ENCODE peak calls at places on chromosomes 13 and 19, in seven cellular contexts. A is heart right ventricle, M is ascending aorta, Q is GM06990, R is kidney epithelial cell, F is neural crest cell, X is AG04449. N is an unnamed sample.
A peak's percentile ranks its signal among the peaks of the same experiment; 100 is the strongest.

GRCh38 chr13:79492313-79492798 is 11.4 kb downstream of the NDFIP2 start:
- DNase-seq in F (no peak), Q (no peak), R (no peak), X (no peak), M (no peak), A (no peak), N (no peak)

GRCh38 chr13:76969488-76970365 is 21.4 kb downstream of the ACOD1 start:
- DNase-seq in A (no peak), X (no peak), F (no peak), M (no peak), Q (no peak), R (no peak), N (no peak)

GRCh38 chr19:2454962-2455409 is 1.8 kb downstream of the LMNB2 start:
- DNase-seq in A (no peak), M (no peak), X (no peak), F (no peak), Q (no peak), R (no peak), N (no peak)

GRCh38 chr13:50360637-50361036 is 345.4 kb downstream of the KCNRG start:
- DNase-seq in X (no peak), R (no peak), Q (no peak), M (no peak), F (no peak), A (no peak), N (no peak)

GRCh38 chr13:24203726-24204295 is 43.3 kb downstream of the SPATA13 start:
- DNase-seq in M (no peak), A (no peak), R (no peak), X (no peak), F (no peak), Q (no peak), N (no peak)

GRCh38 chr19:24054044-24054935 is 32.7 kb upstream of the ZNF254 start:
- DNase-seq in A (no peak), F (no peak), Q (no peak), X (peak; percentile 57), M (no peak), R (peak; percentile 38), N (no peak)

GRCh38 chr19:2059422-2060201 is 8.6 kb upstream of the MKNK2 start:
- DNase-seq in M (peak; percentile 88), Q (no peak), A (no peak), X (no peak), F (peak; percentile 30), R (no peak), N (no peak)

GRCh38 chr13:24307211-24308067 is 1.9 kb upstream of the C1QTNF9 start:
- DNase-seq in M (no peak), Q (no peak), X (no peak), F (no peak), R (no peak), A (no peak), N (peak; percentile 2)

GRCh38 chr19:33638167-33639033 is 16.6 kb downstream of the CHST8 start:
- DNase-seq in Q (no peak), R (no peak), X (no peak), F (no peak), A (no peak), M (no peak), N (no peak)

GRCh38 chr19:14113762-14114414 is 3.7 kb downstream of the PRKACA start:
- DNase-seq in X (no peak), Q (no peak), A (no peak), R (no peak), F (peak; percentile 19), M (no peak), N (no peak)

GRCh38 chr19:15469513-15470297 is 5.4 kb upstream of the RASAL3 start:
- DNase-seq in X (no peak), A (no peak), M (no peak), F (no peak), Q (peak; percentile 48), R (no peak), N (no peak)

GRCh38 chr13:46559272-46559805 is 6.4 kb downstream of the LRCH1 start:
- DNase-seq in F (no peak), X (no peak), M (no peak), Q (no peak), A (no peak), R (no peak), N (no peak)

GRCh38 chr13:49933511-49933910 is 2.6 kb downstream of the SPRYD7 start:
- DNase-seq in M (no peak), X (no peak), Q (no peak), F (no peak), A (no peak), R (no peak), N (no peak)

GRCh38 chr19:49637865-49638350 is 2.0 kb downstream of the RRAS start:
- DNase-seq in R (no peak), F (no peak), M (peak; percentile 93), A (peak; percentile 92), X (peak; percentile 14), Q (no peak), N (no peak)

GRCh38 chr13:78598382-78598781 is 5.0 kb downstream of the POU4F1 start:
- DNase-seq in R (no peak), F (no peak), X (no peak), A (no peak), Q (no peak), M (no peak), N (no peak)

GRCh38 chr13:41224113-41225110 is 30.0 kb upstream of the KBTBD7 start:
- DNase-seq in R (peak; percentile 28), A (no peak), X (peak; percentile 55), F (no peak), M (no peak), Q (no peak), N (no peak)

GRCh38 chr19:5961969-5962945 is 15.7 kb downstream of the RANBP3 start:
- DNase-seq in Q (no peak), R (no peak), F (no peak), X (no peak), M (no peak), A (no peak), N (no peak)
- TF ChIP-seq CTCF in Q (no peak), R (no peak), F (no peak), X (no peak), M (no peak), A (no peak), N (no peak)

GRCh38 chr13:33637978-33638743 is 179.8 kb upstream of the RFC3 start:
- DNase-seq in A (no peak), M (no peak), Q (no peak), X (no peak), R (no peak), F (no peak), N (no peak)

GRCh38 chr13:33639640-33640080 is 178.3 kb upstream of the RFC3 start:
- DNase-seq in X (no peak), F (no peak), Q (no peak), R (no peak), A (no peak), M (no peak), N (no peak)

GRCh38 chr13:33636955-33637670 is 180.8 kb upstream of the RFC3 start:
- DNase-seq in M (no peak), R (no peak), A (no peak), Q (no peak), X (no peak), F (no peak), N (no peak)

GRCh38 chr13:33640832-33641231 is 177.1 kb upstream of the RFC3 start:
- DNase-seq in X (no peak), A (no peak), R (no peak), M (no peak), F (no peak), Q (no peak), N (no peak)

DNA sequence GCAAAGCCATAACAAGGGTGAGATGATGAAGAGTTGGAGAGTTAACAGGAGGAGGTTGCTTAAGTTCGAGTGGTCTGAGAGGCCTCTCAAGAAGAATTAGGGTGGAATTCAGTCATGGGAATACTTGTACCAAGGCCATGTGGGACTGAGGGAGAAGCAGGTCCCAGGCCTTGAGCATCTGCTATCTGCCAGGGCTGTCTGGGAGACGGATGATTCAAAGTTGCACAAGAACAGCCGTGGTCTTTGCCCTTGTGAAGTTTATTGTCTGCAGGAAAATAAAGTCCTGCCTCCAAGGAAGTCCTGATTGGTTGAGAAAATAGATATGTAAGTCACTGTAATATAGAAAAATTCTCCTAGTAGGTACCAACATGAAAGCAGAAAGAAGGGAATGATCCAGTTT is 178.8 kb upstream of the RFC3 start:
- DNase-seq in X (peak; percentile 26), R (no peak), M (no peak), F (no peak), A (no peak), Q (no peak), N (no peak)
- TF ChIP-seq CTCF in X (no peak), R (no peak), M (no peak), F (no peak), A (no peak), Q (no peak), N (no peak)

GRCh38 chr19:5154129-5154798 is 185.4 kb downstream of the KDM4B start:
- DNase-seq in M (peak; percentile 59), R (no peak), F (peak; percentile 57), X (no peak), Q (no peak), A (no peak), N (no peak)
- TF ChIP-seq CTCF in M (peak; percentile 33), R (peak; percentile 65), F (peak; percentile 59), X (peak; percentile 68), Q (peak; percentile 76), A (peak; percentile 52), N (peak; percentile 66)

GRCh38 chr13:113789167-113789566 is 30.1 kb downstream of the TMEM255B start:
- DNase-seq in X (no peak), F (no peak), R (no peak), Q (no peak), M (no peak), A (no peak), N (no peak)

GRCh38 chr13:113786262-113786841 is 27.3 kb downstream of the TMEM255B start:
- DNase-seq in X (no peak), M (no peak), R (no peak), F (no peak), Q (no peak), A (no peak), N (no peak)

GRCh38 chr13:113788413-113789135 is 29.5 kb downstream of the TMEM255B start:
- DNase-seq in M (no peak), A (no peak), R (no peak), F (no peak), X (no peak), Q (no peak), N (no peak)

GRCh38 chr13:113785051-113786010 is 26.3 kb downstream of the TMEM255B start:
- DNase-seq in Q (no peak), M (no peak), X (peak; percentile 26), R (peak; percentile 98), A (no peak), F (no peak), N (peak; percentile 66)

DNA sequence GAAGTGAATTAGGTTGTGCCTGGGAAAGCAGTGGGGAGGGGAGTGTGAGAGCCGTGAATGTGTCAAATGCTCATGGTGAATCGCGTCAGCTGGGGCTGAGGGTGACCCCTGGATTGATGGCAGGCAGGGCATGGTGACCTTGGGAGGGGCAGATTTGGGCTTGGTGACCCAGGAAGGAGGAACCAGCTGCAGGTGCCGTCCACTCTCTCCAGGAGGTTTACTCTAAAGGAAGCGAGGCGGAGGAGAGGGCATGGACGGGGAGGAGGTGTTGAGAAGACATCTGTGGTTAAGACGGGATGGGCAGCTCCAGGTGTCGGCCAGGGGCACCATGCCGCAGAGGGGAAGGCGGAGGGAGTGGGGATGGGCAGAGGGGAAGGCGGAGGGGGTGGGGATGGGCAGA is 28.7 kb downstream of the TMEM255B start:
- DNase-seq in R (no peak), F (no peak), M (no peak), X (no peak), A (no peak), Q (no peak), N (no peak)
- TF ChIP-seq CTCF in R (no peak), F (no peak), M (no peak), X (no peak), A (no peak), Q (no peak), N (no peak)

GRCh38 chr13:104993708-104994107 is 1541.8 kb downstream of the EFNB2 start:
- DNase-seq in F (no peak), X (no peak), M (no peak), R (no peak), Q (no peak), A (no peak), N (no peak)
- TF ChIP-seq CTCF in F (no peak), X (no peak), M (no peak), R (no peak), Q (no peak), A (no peak), N (no peak)

N was measured in retinal pigment epithelial cell.